ENCODE peak calls at places on chromosomes 6 and 20, in five cellular contexts. Y is tibial nerve; H is effector CD4-positive, alpha-beta T cell; S is KG1; F is ecto neural progenitor cell. X is an unnamed sample.

GRCh38 chr20:5608104-5608447 is 142.1 kb upstream of the SHLD1 start:
- DNase-seq in Y (no peak), S (no peak), F (no peak), H (no peak), X (no peak)

GRCh38 chr6:43078651-43079050 is 2.5 kb downstream of the PTK7 start:
- DNase-seq in F (no peak), Y (no peak), S (no peak), H (no peak), X (no peak)

GRCh38 chr6:17179246-17180073 is 77.6 kb downstream of the STMND1 start:
- DNase-seq in F (no peak), H (no peak), S (no peak), Y (no peak), X (no peak)

GRCh38 chr6:40512340-40512739 is 74.8 kb downstream of the LRFN2 start:
- DNase-seq in Y (no peak), S (no peak), F (no peak), H (no peak), X (no peak)

GRCh38 chr6:84575264-84575663 is 189.1 kb downstream of the TBX18 start:
- DNase-seq in S (peak; percentile 8), H (no peak), F (no peak), Y (no peak), X (no peak)

GRCh38 chr6:15157479-15157878 is 88.4 kb upstream of the JARID2 start:
- DNase-seq in Y (no peak), F (no peak), S (no peak), H (no peak), X (no peak)

GRCh38 chr20:3046677-3047462 is 1.0 kb downstream of the MRPS26 start:
- DNase-seq in Y (no peak), H (no peak), F (no peak), S (no peak), X (no peak)

GRCh38 chr6:53624491-53624890 is 41.1 kb downstream of the KLHL31 start:
- DNase-seq in F (no peak), S (no peak), Y (no peak), H (no peak), X (no peak)

GRCh38 chr6:15423286-15423957 is 177.6 kb downstream of the JARID2 start:
- DNase-seq in H (no peak), F (no peak), Y (no peak), S (no peak), X (no peak)

GRCh38 chr6:33427585-33428218 is 7.8 kb downstream of the SYNGAP1 start:
- DNase-seq in Y (no peak), H (peak; percentile 57), F (peak; percentile 78), S (no peak), X (peak; percentile 57)

GRCh38 chr6:5566718-5567117 is 305.4 kb downstream of the FARS2 start:
- DNase-seq in Y (no peak), S (no peak), H (no peak), F (no peak), X (no peak)

GRCh38 chr6:98634569-98634968 is 199.8 kb upstream of the POU3F2 start:
- DNase-seq in H (no peak), F (no peak), S (no peak), Y (no peak), X (no peak)

GRCh38 chr20:46073443-46073842 is 16.3 kb downstream of the NCOA5 start:
- DNase-seq in S (no peak), H (no peak), F (no peak), Y (no peak), X (no peak)